ENCODE peak calls at places on chromosomes 1 and 21, in seven cellular contexts. U, V, F, S, T, J and E are unnamed samples.

GRCh38 chr1:180386740-180387367 is 115.5 kb downstream of the ACBD6 start:
- DNase-seq in U (no peak), V (no peak), F (no peak), S (no peak), T (no peak), J (no peak), E (no peak)

GRCh38 chr1:160108888-160109662 is 6.5 kb upstream of the ATP1A2 start:
- DNase-seq in U (peak; percentile 56), V (peak; percentile 75), F (no peak), S (peak; percentile 38), T (peak; percentile 41), J (no peak), E (no peak)

GRCh38 chr1:203039609-203040517 is 13.6 kb downstream of the PPFIA4 start:
- DNase-seq in U (peak; percentile 11), V (no peak), F (no peak), S (no peak), T (peak; percentile 41), J (no peak), E (no peak)

GRCh38 chr1:84758968-84759491 is 68.8 kb upstream of the SSX2IP start:
- DNase-seq in U (peak; percentile 44), V (no peak), F (no peak), S (peak; percentile 30), T (no peak), J (no peak), E (no peak)

GRCh38 chr1:43893020-43893419 is 40.6 kb upstream of the ARTN start:
- DNase-seq in U (no peak), V (no peak), F (no peak), S (no peak), T (no peak), J (no peak), E (no peak)

GRCh38 chr1:153614189-153614900 is 1.4 kb upstream of the S100A16 start:
- DNase-seq in U (no peak), V (no peak), F (no peak), S (no peak), T (no peak), J (no peak), E (no peak)

GRCh38 chr21:32359719-32360260 is 33.0 kb downstream of the URB1 start:
- DNase-seq in U (no peak), V (peak; percentile 50), F (no peak), S (peak; percentile 10), T (no peak), J (no peak), E (no peak)

GRCh38 chr1:41913025-41913424 is 5.7 kb downstream of the HIVEP3 start:
- DNase-seq in U (no peak), V (no peak), F (no peak), S (no peak), T (no peak), J (no peak), E (no peak)

GRCh38 chr1:219081943-219082925 is 91.4 kb upstream of the LYPLAL1 start:
- DNase-seq in U (no peak), V (no peak), F (no peak), S (no peak), T (no peak), J (no peak), E (no peak)

GRCh38 chr1:109975718-109976117 is 8.8 kb upstream of the AHCYL1 start:
- DNase-seq in U (peak; percentile 88), V (no peak), F (no peak), S (no peak), T (no peak), J (no peak), E (no peak)

GRCh38 chr1:243850013-243850367 is at the start of gene AKT3:
- DNase-seq in U (no peak), V (no peak), F (no peak), S (no peak), T (peak; percentile 86), J (no peak), E (no peak)

GRCh38 chr1:157117527-157118057 is 18.0 kb upstream of the ETV3L start:
- DNase-seq in U (no peak), V (no peak), F (no peak), S (no peak), T (no peak), J (no peak), E (no peak)

GRCh38 chr1:12163210-12163609 is 3.6 kb upstream of the TNFRSF1B start:
- DNase-seq in U (no peak), V (no peak), F (no peak), S (no peak), T (no peak), J (no peak), E (no peak)

GRCh38 chr1:226690460-226690982 is 48.6 kb downstream of the ITPKB start:
- DNase-seq in U (peak; percentile 63), V (no peak), F (no peak), S (peak; percentile 28), T (no peak), J (no peak), E (no peak)

GRCh38 chr1:65412256-65412983 is 8.0 kb upstream of the LEPR start:
- DNase-seq in U (no peak), V (no peak), F (no peak), S (no peak), T (no peak), J (no peak), E (no peak)

GRCh38 chr1:65812065-65812464 is 19.4 kb downstream of the PDE4B start:
- DNase-seq in U (peak; percentile 86), V (no peak), F (no peak), S (peak; percentile 57), T (no peak), J (no peak), E (peak; percentile 34)

GRCh38 chr1:8165595-8166360 is 139.7 kb upstream of the ERRFI1 start:
- DNase-seq in U (no peak), V (no peak), F (no peak), S (no peak), T (no peak), J (no peak), E (no peak)

GRCh38 chr1:23343246-23344110 is 606 bp downstream of the HNRNPR start:
- DNase-seq in U (peak; percentile 69), V (no peak), F (no peak), S (peak; percentile 22), T (peak; percentile 61), J (no peak), E (peak; percentile 7)

GRCh38 chr1:205243355-205244191 is 15.8 kb downstream of the TMCC2 start:
- DNase-seq in U (no peak), V (no peak), F (no peak), S (no peak), T (no peak), J (no peak), E (no peak)

GRCh38 chr1:59521456-59521855 is 224.6 kb downstream of the FGGY start:
- DNase-seq in U (no peak), V (no peak), F (no peak), S (no peak), T (no peak), J (no peak), E (no peak)

GRCh38 chr1:180636138-180636537 is 4.3 kb downstream of the XPR1 start:
- DNase-seq in U (peak; percentile 79), V (no peak), F (no peak), S (peak; percentile 51), T (no peak), J (no peak), E (no peak)

GRCh38 chr1:107897428-107898339 is 67.3 kb downstream of the VAV3 start:
- DNase-seq in U (no peak), V (no peak), F (no peak), S (no peak), T (no peak), J (no peak), E (no peak)

GRCh38 chr1:94022471-94023189 is 98.3 kb downstream of the ABCA4 start:
- DNase-seq in U (peak; percentile 50), V (peak; percentile 44), F (no peak), S (no peak), T (no peak), J (no peak), E (no peak)

GRCh38 chr1:119674835-119675289 is 26.8 kb upstream of the ZNF697 start:
- DNase-seq in U (peak; percentile 85), V (no peak), F (no peak), S (peak; percentile 49), T (no peak), J (peak; percentile 71), E (peak; percentile 35)

GRCh38 chr21:45386336-45386727 is 18.6 kb upstream of the COL18A1 start:
- DNase-seq in U (no peak), V (no peak), F (no peak), S (no peak), T (no peak), J (no peak), E (no peak)

GRCh38 chr21:33089439-33089838 is 19.5 kb downstream of the OLIG1 start:
- DNase-seq in U (no peak), V (no peak), F (no peak), S (peak; percentile 55), T (no peak), J (no peak), E (no peak)

GRCh38 chr1:64484651-64485050 is 14.7 kb downstream of the CACHD1 start:
- DNase-seq in U (no peak), V (no peak), F (no peak), S (no peak), T (no peak), J (no peak), E (no peak)

GRCh38 chr1:214645712-214646111 is 42.7 kb downstream of the CENPF start:
- DNase-seq in U (no peak), V (no peak), F (no peak), S (no peak), T (no peak), J (no peak), E (no peak)

GRCh38 chr1:241591317-241591716 is 48.9 kb downstream of the CHML start:
- DNase-seq in U (peak; percentile 70), V (peak; percentile 50), F (no peak), S (no peak), T (no peak), J (peak; percentile 73), E (no peak)

GRCh38 chr1:207987164-207987563 is 76.2 kb upstream of the CD34 start:
- DNase-seq in U (no peak), V (no peak), F (no peak), S (no peak), T (no peak), J (peak; percentile 13), E (no peak)